ENCODE peak calls at places on chromosomes 3 and 15, in nine cellular contexts. U, K, H, G, A, T, I, L and Z are unnamed samples.

GRCh38 chr3:177554900-177555759 is 357.8 kb upstream of the TBL1XR1 start:
- DNase-seq in U (peak), K (no peak), H (peak), G (no peak), A (no peak), T (no peak), I (no peak), L (no peak), Z (peak)

GRCh38 chr3:28780480-28780879 is 431.9 kb upstream of the AZI2 start:
- DNase-seq in U (no peak), K (no peak), H (no peak), G (no peak), A (no peak), T (no peak), I (no peak), L (no peak), Z (no peak)

GRCh38 chr3:80970292-80970691 is 791.2 kb downstream of the GBE1 start:
- DNase-seq in U (no peak), K (no peak), H (no peak), G (no peak), A (no peak), T (no peak), I (no peak), L (no peak), Z (no peak)

GRCh38 chr3:129001817-129002572 is 891 bp downstream of the EFCC1 start:
- DNase-seq in U (no peak), K (no peak), H (peak), G (peak), A (peak), T (no peak), I (no peak), L (no peak), Z (peak)

GRCh38 chr3:148791296-148791695 is 36.3 kb upstream of the CPB1 start:
- DNase-seq in U (no peak), K (no peak), H (no peak), G (no peak), A (peak), T (no peak), I (no peak), L (no peak), Z (no peak)

GRCh38 chr3:160154033-160154432 is 71.2 kb upstream of the C3orf80 start:
- DNase-seq in U (peak), K (no peak), H (no peak), G (no peak), A (no peak), T (no peak), I (no peak), L (no peak), Z (peak)

GRCh38 chr3:6216135-6216792 is 644.7 kb upstream of the GRM7 start:
- DNase-seq in U (no peak), K (no peak), H (no peak), G (no peak), A (no peak), T (no peak), I (no peak), L (no peak), Z (no peak)

GRCh38 chr3:128549283-128550112 is 56.5 kb upstream of the GATA2 start:
- DNase-seq in U (peak), K (peak), H (peak), G (no peak), A (no peak), T (peak), I (peak), L (peak), Z (peak)

GRCh38 chr3:40476478-40477470 is at the start of gene ZNF619:
- DNase-seq in U (peak), K (peak), H (peak), G (peak), A (peak), T (peak), I (peak), L (peak), Z (peak)

GRCh38 chr3:119340436-119340835 is 46.3 kb downstream of the ARHGAP31 start:
- DNase-seq in U (no peak), K (no peak), H (no peak), G (no peak), A (no peak), T (no peak), I (no peak), L (no peak), Z (no peak)

GRCh38 chr3:173553635-173554280 is 156.2 kb downstream of the NLGN1 start:
- DNase-seq in U (peak), K (no peak), H (peak), G (no peak), A (peak), T (peak), I (no peak), L (no peak), Z (peak)

GRCh38 chr3:111548060-111548459 is 6.1 kb downstream of the CD96 start:
- DNase-seq in U (peak), K (no peak), H (no peak), G (no peak), A (no peak), T (no peak), I (no peak), L (no peak), Z (peak)

GRCh38 chr3:32903953-32904352 is 47.5 kb upstream of the CCR4 start:
- DNase-seq in U (no peak), K (no peak), H (no peak), G (no peak), A (no peak), T (no peak), I (no peak), L (no peak), Z (no peak)

GRCh38 chr3:71393745-71394144 is 189.8 kb downstream of the FOXP1 start:
- DNase-seq in U (no peak), K (no peak), H (no peak), G (no peak), A (no peak), T (no peak), I (no peak), L (no peak), Z (no peak)

GRCh38 chr3:53149006-53149690 is 11.9 kb upstream of the PRKCD start:
- DNase-seq in U (no peak), K (no peak), H (no peak), G (no peak), A (no peak), T (no peak), I (no peak), L (no peak), Z (no peak)

GRCh38 chr3:121995190-121996137 is 26.6 kb downstream of the ILDR1 start:
- DNase-seq in U (peak), K (peak), H (peak), G (peak), A (peak), T (peak), I (peak), L (no peak), Z (peak)

GRCh38 chr15:69031013-69032001 is 16.8 kb downstream of the NOX5 start:
- DNase-seq in U (peak), K (peak), H (peak), G (peak), A (peak), T (no peak), I (peak), L (no peak), Z (peak)

GRCh38 chr15:94324117-94324826 is 92.9 kb downstream of the MCTP2 start:
- DNase-seq in U (peak), K (peak), H (peak), G (peak), A (peak), T (peak), I (no peak), L (peak), Z (peak)

GRCh38 chr3:127207727-127208482 is 15.0 kb downstream of the PRR23E start:
- DNase-seq in U (no peak), K (peak), H (no peak), G (no peak), A (no peak), T (no peak), I (no peak), L (no peak), Z (no peak)

GRCh38 chr3:196098365-196098764 is 16.5 kb upstream of the TFRC start:
- DNase-seq in U (no peak), K (no peak), H (no peak), G (no peak), A (no peak), T (no peak), I (no peak), L (no peak), Z (no peak)
- H3K4me3 ChIP-seq in U (no peak), K (no peak), H (no peak), G (no peak), A (no peak), T (no peak), I (no peak), L (no peak), Z (no peak)

GRCh38 chr15:45666119-45666875 is 31.5 kb downstream of the SQOR start:
- DNase-seq in U (no peak), K (no peak), H (no peak), G (no peak), A (no peak), T (no peak), I (no peak), L (no peak), Z (no peak)
- TF ChIP-seq CTCF in U (no peak), K (no peak), H (no peak), G (no peak), A (no peak), T (no peak), I (no peak), L (no peak), Z (peak)

GRCh38 chr15:99564221-99565030 is 1.4 kb upstream of the MEF2A start:
- DNase-seq in U (peak), K (no peak), H (peak), G (peak), A (peak), T (no peak), I (peak), L (peak), Z (peak)
- H3K4me3 ChIP-seq in U (peak), K (peak), H (peak), G (peak), A (peak), T (peak), I (peak), L (peak), Z (peak)

GRCh38 chr3:49607105-49607591 is 52.9 kb downstream of the BSN start:
- DNase-seq in U (no peak), K (peak), H (no peak), G (no peak), A (no peak), T (no peak), I (no peak), L (no peak), Z (peak)

GRCh38 chr3:49606427-49606826 is 52.1 kb downstream of the BSN start:
- DNase-seq in U (no peak), K (peak), H (no peak), G (no peak), A (no peak), T (no peak), I (no peak), L (no peak), Z (no peak)

GRCh38 chr3:49609314-49609713 is 55.0 kb downstream of the BSN start:
- DNase-seq in U (no peak), K (peak), H (no peak), G (no peak), A (no peak), T (no peak), I (no peak), L (no peak), Z (no peak)

GRCh38 chr3:49609815-49610214 is 55.5 kb downstream of the BSN start:
- DNase-seq in U (no peak), K (no peak), H (no peak), G (no peak), A (no peak), T (no peak), I (no peak), L (no peak), Z (no peak)

GRCh38 chr3:49607796-49608195 is 53.5 kb downstream of the BSN start:
- DNase-seq in U (no peak), K (peak), H (no peak), G (no peak), A (no peak), T (no peak), I (no peak), L (no peak), Z (no peak)
- TF ChIP-seq CTCF in U (peak), K (peak), H (peak), G (no peak), A (peak), T (peak), I (no peak), L (no peak), Z (peak)

DNA sequence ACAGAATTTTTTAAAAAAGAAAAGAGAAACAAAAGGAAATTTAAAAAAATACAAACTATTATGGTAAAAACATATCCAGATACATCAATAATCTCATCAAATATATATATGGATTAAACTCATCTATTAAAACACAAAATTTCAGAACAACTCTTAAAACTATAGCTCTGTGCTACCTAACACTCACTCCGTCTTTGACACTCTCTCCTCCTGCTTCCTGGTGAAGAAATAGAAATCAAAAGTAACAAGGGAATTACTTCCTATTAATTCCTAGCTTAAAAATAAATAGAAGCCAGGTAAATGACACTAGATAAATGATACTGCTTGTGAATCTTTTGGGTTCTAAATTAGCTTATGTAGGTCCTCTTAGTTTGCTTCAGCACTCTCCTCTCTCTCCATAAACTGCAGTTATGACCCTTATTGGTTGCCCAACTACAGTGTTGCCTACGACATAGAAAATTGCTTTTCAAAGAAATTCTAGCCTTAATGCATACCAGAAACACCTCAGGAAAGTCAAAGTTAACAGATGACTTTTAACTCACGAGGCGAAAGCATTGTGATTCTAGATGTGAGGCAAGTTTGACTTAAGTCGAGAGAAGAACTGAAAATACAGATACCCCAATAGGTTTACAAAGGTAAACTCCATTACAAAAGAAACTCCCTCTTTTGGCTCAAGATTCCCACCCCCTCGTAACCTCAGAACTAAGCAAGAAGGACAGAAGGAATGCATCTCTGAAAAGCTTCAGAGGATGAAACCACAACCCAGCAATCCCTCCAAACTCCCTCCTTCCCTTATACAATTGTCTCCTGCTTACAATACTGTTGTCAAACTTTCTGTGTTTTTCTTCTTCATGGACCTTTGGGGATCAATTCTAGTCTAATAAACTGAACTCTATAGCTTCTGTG is 394.7 kb downstream of the FGF12 start:
- DNase-seq in U (no peak), K (no peak), H (no peak), G (no peak), A (peak), T (no peak), I (no peak), L (no peak), Z (no peak)
- H3K4me3 ChIP-seq in U (no peak), K (no peak), H (no peak), G (no peak), A (no peak), T (no peak), I (peak), L (no peak), Z (no peak)